ENCODE peak calls at places on chromosomes 4 and X, in ten cellular contexts. I is PC-3; K is CD4-positive, alpha-beta T cell; W is omental fat pad; A is heart left ventricle; E is nephron progenitor cell; M is endothelial cell; X is bronchial epithelial cell; P is fibroblast of mammary gland; H is mammary epithelial cell. O is an unnamed sample.

GRCh38 chr4:6461301-6462165 is 10.9 kb downstream of the PPP2R2C start:
- DNase-seq in I (no peak), K (no peak), W (peak), A (no peak), E (no peak), M (no peak), X (no peak), P (peak), H (no peak), O (no peak)

GRCh38 chr4:184680698-184681097 is 31.2 kb downstream of the PRIMPOL start:
- DNase-seq in I (no peak), K (no peak), W (no peak), A (no peak), E (no peak), M (no peak), X (peak), P (no peak), H (no peak), O (no peak)

GRCh38 chrX:153887385-153887784 is 1.4 kb upstream of the L1CAM start:
- DNase-seq in I (no peak), K (no peak), W (no peak), A (no peak), E (no peak), M (no peak), X (no peak), P (no peak), H (no peak), O (no peak)

GRCh38 chrX:40174594-40175415 is 77.0 kb upstream of the BCOR start:
- DNase-seq in I (peak), K (no peak), W (no peak), A (peak), E (peak), M (peak), X (no peak), P (no peak), H (no peak), O (no peak)

GRCh38 chr4:32003548-32003947 is 1283.4 kb downstream of the PCDH7 start:
- DNase-seq in I (no peak), K (no peak), W (no peak), A (no peak), E (no peak), M (no peak), X (no peak), P (no peak), H (no peak), O (no peak)

GRCh38 chr4:65190780-65191179 is 479.5 kb downstream of the EPHA5 start:
- DNase-seq in I (peak), K (no peak), W (no peak), A (no peak), E (no peak), M (no peak), X (peak), P (no peak), H (no peak), O (no peak)

GRCh38 chrX:19705196-19705769 is 182.1 kb downstream of the SH3KBP1 start:
- DNase-seq in I (no peak), K (no peak), W (no peak), A (no peak), E (no peak), M (no peak), X (no peak), P (peak), H (no peak), O (no peak)

GRCh38 chr4:7330811-7331681 is 103.7 kb downstream of the PSAPL1 start:
- DNase-seq in I (no peak), K (no peak), W (no peak), A (peak), E (no peak), M (no peak), X (no peak), P (no peak), H (no peak), O (no peak)

GRCh38 chr4:8348071-8348470 is 78.5 kb downstream of the HTRA3 start:
- DNase-seq in I (no peak), K (no peak), W (no peak), A (peak), E (no peak), M (no peak), X (no peak), P (no peak), H (no peak), O (no peak)

GRCh38 chrX:47530054-47530453 is 31.0 kb upstream of the ARAF start:
- DNase-seq in I (no peak), K (no peak), W (no peak), A (no peak), E (no peak), M (no peak), X (no peak), P (no peak), H (no peak), O (no peak)

GRCh38 chr4:82861529-82861928 is 29.4 kb downstream of the SEC31A start:
- DNase-seq in I (no peak), K (no peak), W (no peak), A (no peak), E (no peak), M (no peak), X (no peak), P (no peak), H (no peak), O (no peak)

GRCh38 chrX:69032601-69033000 is 132.7 kb downstream of the PJA1 start:
- DNase-seq in I (peak), K (no peak), W (peak), A (no peak), E (no peak), M (no peak), X (peak), P (no peak), H (peak), O (no peak)

GRCh38 chrX:41033299-41033698 is 51.9 kb upstream of the USP9X start:
- DNase-seq in I (peak), K (no peak), W (no peak), A (no peak), E (no peak), M (no peak), X (no peak), P (peak), H (no peak), O (no peak)

GRCh38 chrX:102599950-102600579 is 750 bp downstream of the ARMCX5 start:
- DNase-seq in I (peak), K (no peak), W (no peak), A (no peak), E (no peak), M (no peak), X (peak), P (peak), H (peak), O (no peak)

GRCh38 chr4:101421393-101421792 is 74.1 kb upstream of the PPP3CA start:
- DNase-seq in I (no peak), K (no peak), W (no peak), A (no peak), E (no peak), M (no peak), X (no peak), P (no peak), H (no peak), O (no peak)

GRCh38 chr4:111602848-111603247 is 542.4 kb upstream of the FAM241A start:
- DNase-seq in I (peak), K (no peak), W (no peak), A (no peak), E (no peak), M (no peak), X (no peak), P (peak), H (no peak), O (no peak)

GRCh38 chr4:176259330-176260090 is 9.5 kb downstream of the ASB5 start:
- DNase-seq in I (peak), K (no peak), W (no peak), A (no peak), E (no peak), M (no peak), X (peak), P (peak), H (peak), O (no peak)

GRCh38 chr4:25223770-25224375 is 10.0 kb upstream of the PI4K2B start:
- DNase-seq in I (peak), K (no peak), W (no peak), A (no peak), E (peak), M (peak), X (peak), P (peak), H (peak), O (no peak)

GRCh38 chr4:119039160-119039559 is 96.5 kb upstream of the MYOZ2 start:
- DNase-seq in I (no peak), K (no peak), W (no peak), A (no peak), E (no peak), M (no peak), X (no peak), P (no peak), H (no peak), O (no peak)

GRCh38 chr4:119039779-119040178 is 95.9 kb upstream of the MYOZ2 start:
- DNase-seq in I (no peak), K (no peak), W (no peak), A (no peak), E (no peak), M (peak), X (no peak), P (no peak), H (no peak), O (no peak)

GRCh38 chr4:119041951-119042560 is 93.6 kb upstream of the MYOZ2 start:
- DNase-seq in I (peak), K (peak), W (no peak), A (peak), E (peak), M (peak), X (peak), P (peak), H (peak), O (no peak)

GRCh38 chr4:119040261-119040660 is 95.4 kb upstream of the MYOZ2 start:
- DNase-seq in I (no peak), K (no peak), W (no peak), A (no peak), E (no peak), M (no peak), X (no peak), P (no peak), H (no peak), O (no peak)

DNA sequence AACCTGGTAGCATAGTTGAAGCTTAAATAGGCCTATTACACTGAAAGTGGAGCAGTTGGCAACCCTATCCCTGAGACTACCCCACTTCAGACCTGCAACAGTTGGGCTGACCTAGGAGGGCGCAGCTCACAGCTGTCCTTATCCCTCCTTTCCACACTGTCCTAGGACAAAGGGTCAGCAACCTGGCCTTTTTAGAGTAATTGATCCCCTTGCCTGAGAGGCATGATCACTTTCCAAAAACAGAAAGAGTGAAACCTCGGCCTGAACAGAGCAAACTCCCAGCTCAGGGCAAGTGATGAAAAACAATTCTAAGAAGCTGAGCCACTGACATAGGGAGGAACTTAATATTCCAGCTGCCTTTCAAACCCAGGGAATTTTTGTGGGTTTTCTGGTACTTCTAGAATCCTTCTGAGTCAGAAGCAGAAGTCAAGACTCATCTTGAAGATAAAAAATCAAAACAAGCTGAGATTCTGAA is 94.9 kb upstream of the MYOZ2 start:
- DNase-seq in I (peak), K (no peak), W (no peak), A (no peak), E (no peak), M (no peak), X (peak), P (peak), H (peak), O (no peak)
- TF ChIP-seq CTCF in I (no peak), K (no peak), W (no peak), A (no peak), E (no peak), M (no peak), X (no peak), P (no peak), H (no peak), O (no peak)

DNA sequence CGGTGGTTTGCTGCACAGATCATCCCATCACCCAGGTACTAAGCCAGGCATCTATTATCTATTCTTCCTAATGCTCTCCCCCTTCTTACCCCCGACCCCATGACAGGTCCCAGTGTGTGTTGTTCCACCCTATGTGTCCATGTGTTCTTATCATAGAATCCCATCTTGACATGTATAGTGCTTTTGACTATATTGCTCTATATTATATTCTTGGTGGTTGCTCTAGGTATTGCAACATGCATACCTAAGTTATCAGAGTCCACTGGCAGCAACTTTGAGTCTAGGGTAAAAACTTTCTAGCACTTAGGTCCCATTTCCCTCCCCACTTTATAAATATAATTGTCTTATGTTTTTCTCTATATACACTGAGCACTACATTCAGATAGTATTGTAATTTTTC is 170.3 kb downstream of the TBX22 start:
- DNase-seq in I (no peak), K (no peak), W (no peak), A (no peak), E (no peak), M (no peak), X (no peak), P (no peak), H (no peak), O (no peak)
- TF ChIP-seq CTCF in I (peak), K (no peak), W (no peak), A (no peak), E (no peak), M (no peak), X (no peak), P (no peak), H (no peak), O (no peak)

DNA sequence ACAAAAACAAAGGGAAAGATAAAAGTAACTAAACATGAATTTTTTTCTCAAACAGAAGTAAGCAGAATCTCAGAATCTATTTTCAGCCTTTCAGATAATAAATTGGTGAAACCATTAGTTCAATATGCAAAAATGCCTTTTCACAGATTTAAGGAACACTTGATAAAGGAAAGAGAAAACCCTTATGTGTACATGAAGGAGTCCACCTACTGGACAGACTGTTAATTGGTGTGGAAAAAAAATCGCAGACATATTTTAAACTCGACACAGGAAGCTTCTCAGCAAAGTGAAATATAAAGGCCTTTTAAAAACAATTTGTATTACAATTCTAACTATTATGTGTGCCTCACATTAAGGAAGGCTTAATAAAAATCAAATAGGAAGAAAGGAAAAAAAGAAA is 22.3 kb downstream of the COX7B2 start:
- DNase-seq in I (peak), K (no peak), W (no peak), A (no peak), E (no peak), M (no peak), X (peak), P (peak), H (no peak), O (no peak)
- TF ChIP-seq CTCF in I (peak), K (no peak), W (no peak), A (peak), E (peak), M (no peak), X (no peak), P (peak), H (peak), O (no peak)

GRCh38 chrX:4243759-4244158 is 530.3 kb upstream of the PRKX start:
- DNase-seq in I (no peak), K (no peak), W (no peak), A (no peak), E (no peak), M (no peak), X (no peak), P (no peak), H (no peak), O (no peak)
- TF ChIP-seq CTCF in I (no peak), K (no peak), W (no peak), A (no peak), E (no peak), M (no peak), X (no peak), P (no peak), H (no peak), O (no peak)